ENCODE peak calls at places on chromosomes 12 and 14, in nine cellular contexts. K, M, Y, B, O, E, I, Z and V are unnamed samples.

GRCh38 chr12:53113307-53113706 is 10.0 kb downstream of the SOAT2 start:
- DNase-seq in K (no peak), M (no peak), Y (no peak), B (no peak), O (peak), E (no peak), I (no peak), Z (no peak), V (no peak)

GRCh38 chr14:93231129-93231979 is 24.3 kb downstream of the UBR7 start:
- DNase-seq in K (no peak), M (peak), Y (no peak), B (peak), O (no peak), E (no peak), I (peak), Z (no peak), V (peak)

GRCh38 chr12:110921262-110921661 is 883 bp upstream of the MYL2 start:
- DNase-seq in K (no peak), M (peak), Y (no peak), B (no peak), O (no peak), E (no peak), I (no peak), Z (no peak), V (no peak)

GRCh38 chr12:9880532-9880931 is 757 bp upstream of the KLRF2 start:
- DNase-seq in K (no peak), M (peak), Y (no peak), B (no peak), O (no peak), E (no peak), I (no peak), Z (no peak), V (no peak)

GRCh38 chr14:82595466-82595865 is 1061.8 kb upstream of the SEL1L start:
- DNase-seq in K (no peak), M (no peak), Y (no peak), B (no peak), O (no peak), E (no peak), I (no peak), Z (no peak), V (no peak)

GRCh38 chr12:47743311-47743860 is 15.3 kb downstream of the RAPGEF3 start:
- DNase-seq in K (no peak), M (no peak), Y (no peak), B (no peak), O (no peak), E (no peak), I (no peak), Z (no peak), V (no peak)

GRCh38 chr14:55450124-55450523 is 9.7 kb upstream of the TBPL2 start:
- DNase-seq in K (no peak), M (no peak), Y (no peak), B (no peak), O (no peak), E (no peak), I (no peak), Z (no peak), V (no peak)

GRCh38 chr14:75150150-75150549 is 23.3 kb upstream of the NEK9 start:
- DNase-seq in K (no peak), M (peak), Y (no peak), B (no peak), O (no peak), E (no peak), I (no peak), Z (no peak), V (no peak)

GRCh38 chr12:106493531-106493930 is 89.3 kb upstream of the RFX4 start:
- DNase-seq in K (no peak), M (no peak), Y (no peak), B (no peak), O (no peak), E (no peak), I (no peak), Z (no peak), V (peak)

GRCh38 chr14:81402123-81402495 is 2.0 kb upstream of the STON2 start:
- DNase-seq in K (no peak), M (peak), Y (no peak), B (no peak), O (no peak), E (no peak), I (no peak), Z (no peak), V (no peak)

GRCh38 chr14:69916396-69916795 is 37.2 kb downstream of the SMOC1 start:
- DNase-seq in K (no peak), M (no peak), Y (no peak), B (no peak), O (no peak), E (no peak), I (no peak), Z (no peak), V (no peak)

GRCh38 chr12:109981311-109981710 is 14.9 kb downstream of the GIT2 start:
- DNase-seq in K (no peak), M (no peak), Y (no peak), B (no peak), O (no peak), E (no peak), I (no peak), Z (peak), V (no peak)

GRCh38 chr12:77999074-77999715 is 168.5 kb downstream of the NAV3 start:
- DNase-seq in K (no peak), M (no peak), Y (no peak), B (no peak), O (no peak), E (no peak), I (no peak), Z (no peak), V (no peak)

GRCh38 chr12:53577941-53578352 is 48.2 kb downstream of the ATF7 start:
- DNase-seq in K (no peak), M (no peak), Y (no peak), B (no peak), O (no peak), E (no peak), I (no peak), Z (no peak), V (no peak)

GRCh38 chr14:98501335-98501734 is 770.7 kb downstream of the BCL11B start:
- DNase-seq in K (no peak), M (peak), Y (no peak), B (no peak), O (no peak), E (no peak), I (no peak), Z (no peak), V (no peak)

GRCh38 chr12:16606201-16606849 is 363 bp upstream of the LMO3 start:
- DNase-seq in K (peak), M (peak), Y (no peak), B (peak), O (no peak), E (no peak), I (peak), Z (no peak), V (peak)

GRCh38 chr12:122820838-122821271 is 14.4 kb upstream of the HIP1R start:
- DNase-seq in K (no peak), M (no peak), Y (no peak), B (no peak), O (no peak), E (no peak), I (no peak), Z (no peak), V (no peak)

GRCh38 chr12:12582193-12582881 is 19.7 kb upstream of the DUSP16 start:
- DNase-seq in K (no peak), M (no peak), Y (no peak), B (no peak), O (no peak), E (no peak), I (no peak), Z (no peak), V (no peak)

GRCh38 chr14:30312214-30312613 is 246.7 kb upstream of the G2E3 start:
- DNase-seq in K (no peak), M (no peak), Y (no peak), B (no peak), O (no peak), E (no peak), I (no peak), Z (no peak), V (no peak)

GRCh38 chr12:105053116-105053572 is 31.1 kb downstream of the ALDH1L2 start:
- DNase-seq in K (peak), M (peak), Y (no peak), B (peak), O (peak), E (peak), I (peak), Z (peak), V (peak)

GRCh38 chr14:74892745-74893144 is 11.0 kb downstream of the DLST start:
- DNase-seq in K (no peak), M (no peak), Y (no peak), B (no peak), O (no peak), E (no peak), I (no peak), Z (no peak), V (no peak)

GRCh38 chr12:67698711-67699603 is 50.4 kb downstream of the DYRK2 start:
- DNase-seq in K (no peak), M (peak), Y (no peak), B (no peak), O (no peak), E (no peak), I (no peak), Z (peak), V (no peak)

GRCh38 chr12:67695974-67696373 is 47.4 kb downstream of the DYRK2 start:
- DNase-seq in K (no peak), M (no peak), Y (no peak), B (no peak), O (no peak), E (no peak), I (no peak), Z (no peak), V (no peak)

GRCh38 chr12:67701121-67701520 is 52.6 kb downstream of the DYRK2 start:
- DNase-seq in K (no peak), M (peak), Y (no peak), B (no peak), O (no peak), E (no peak), I (no peak), Z (no peak), V (no peak)

GRCh38 chr12:67697443-67697842 is 48.9 kb downstream of the DYRK2 start:
- DNase-seq in K (no peak), M (peak), Y (no peak), B (no peak), O (no peak), E (no peak), I (no peak), Z (peak), V (no peak)

GRCh38 chr12:67697981-67698380 is 49.4 kb downstream of the DYRK2 start:
- DNase-seq in K (no peak), M (no peak), Y (no peak), B (no peak), O (no peak), E (no peak), I (no peak), Z (no peak), V (no peak)
- H3K4me3 ChIP-seq in K (no peak), M (no peak), Y (no peak), B (no peak), O (no peak), E (peak), I (no peak), Z (no peak), V (no peak)

GRCh38 chr14:49607583-49607982 is 8.8 kb downstream of the LRR1 start:
- DNase-seq in K (no peak), M (no peak), Y (no peak), B (no peak), O (no peak), E (no peak), I (no peak), Z (no peak), V (no peak)
- H3K4me3 ChIP-seq in K (no peak), M (no peak), Y (no peak), B (no peak), O (no peak), E (no peak), I (no peak), Z (no peak), V (no peak)

GRCh38 chr12:127260959-127261358 is 1006.0 kb upstream of the TMEM132C start:
- DNase-seq in K (no peak), M (no peak), Y (no peak), B (no peak), O (no peak), E (no peak), I (no peak), Z (no peak), V (no peak)

GRCh38 chr12:127254420-127254955 is 1012.5 kb upstream of the TMEM132C start:
- DNase-seq in K (no peak), M (no peak), Y (no peak), B (no peak), O (no peak), E (no peak), I (no peak), Z (no peak), V (no peak)

GRCh38 chr12:127253797-127254196 is 1013.2 kb upstream of the TMEM132C start:
- DNase-seq in K (no peak), M (no peak), Y (no peak), B (no peak), O (no peak), E (no peak), I (no peak), Z (no peak), V (no peak)

GRCh38 chr12:127260531-127260930 is 1006.4 kb upstream of the TMEM132C start:
- DNase-seq in K (no peak), M (peak), Y (no peak), B (no peak), O (no peak), E (no peak), I (no peak), Z (no peak), V (no peak)

GRCh38 chr12:127257366-127257935 is 1009.5 kb upstream of the TMEM132C start:
- DNase-seq in K (no peak), M (peak), Y (no peak), B (no peak), O (no peak), E (no peak), I (no peak), Z (no peak), V (no peak)
- H3K4me3 ChIP-seq in K (no peak), M (no peak), Y (no peak), B (no peak), O (no peak), E (no peak), I (no peak), Z (no peak), V (no peak)

GRCh38 chr12:26205298-26205697 is 9.9 kb downstream of the SSPN start:
- DNase-seq in K (no peak), M (no peak), Y (no peak), B (no peak), O (no peak), E (no peak), I (no peak), Z (no peak), V (no peak)
- H3K4me3 ChIP-seq in K (no peak), M (no peak), Y (peak), B (no peak), O (no peak), E (peak), I (no peak), Z (no peak), V (no peak)

DNA sequence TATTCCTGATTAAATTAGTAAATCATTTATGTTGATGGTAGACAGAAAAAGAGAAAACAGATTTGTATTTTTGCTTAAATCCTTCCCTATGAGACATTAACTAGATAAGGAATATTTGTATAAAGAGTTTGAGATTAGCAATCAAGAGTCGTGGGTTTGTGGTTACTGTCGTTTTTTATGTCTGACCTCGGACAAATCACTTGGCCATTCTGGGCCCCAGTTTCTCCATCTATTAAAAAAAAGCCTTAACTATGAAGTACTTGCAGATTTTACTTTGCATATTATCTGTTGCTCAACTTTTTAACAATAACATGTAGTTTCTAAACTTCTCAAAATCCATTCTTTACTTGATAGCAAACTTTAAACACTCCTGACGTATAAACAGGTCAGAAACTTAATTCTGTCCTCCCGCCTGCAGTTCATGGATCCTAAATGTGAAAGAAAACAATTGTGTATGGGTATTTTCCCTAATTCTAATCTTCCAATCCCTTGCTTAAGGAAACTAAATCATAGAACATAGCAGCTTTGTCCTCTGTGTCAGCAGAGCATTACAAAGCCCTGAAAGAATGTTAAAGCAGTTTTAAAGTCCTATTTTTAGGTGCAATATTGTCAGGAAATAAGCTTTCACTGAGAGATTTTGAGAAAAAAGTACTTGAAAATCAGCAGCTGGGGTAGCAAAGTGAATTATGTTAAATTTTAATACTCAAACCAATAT is 118.2 kb downstream of the GPR135 start:
- DNase-seq in K (no peak), M (no peak), Y (no peak), B (no peak), O (no peak), E (no peak), I (no peak), Z (no peak), V (no peak)
- H3K4me3 ChIP-seq in K (no peak), M (no peak), Y (no peak), B (no peak), O (no peak), E (peak), I (no peak), Z (no peak), V (no peak)

DNA sequence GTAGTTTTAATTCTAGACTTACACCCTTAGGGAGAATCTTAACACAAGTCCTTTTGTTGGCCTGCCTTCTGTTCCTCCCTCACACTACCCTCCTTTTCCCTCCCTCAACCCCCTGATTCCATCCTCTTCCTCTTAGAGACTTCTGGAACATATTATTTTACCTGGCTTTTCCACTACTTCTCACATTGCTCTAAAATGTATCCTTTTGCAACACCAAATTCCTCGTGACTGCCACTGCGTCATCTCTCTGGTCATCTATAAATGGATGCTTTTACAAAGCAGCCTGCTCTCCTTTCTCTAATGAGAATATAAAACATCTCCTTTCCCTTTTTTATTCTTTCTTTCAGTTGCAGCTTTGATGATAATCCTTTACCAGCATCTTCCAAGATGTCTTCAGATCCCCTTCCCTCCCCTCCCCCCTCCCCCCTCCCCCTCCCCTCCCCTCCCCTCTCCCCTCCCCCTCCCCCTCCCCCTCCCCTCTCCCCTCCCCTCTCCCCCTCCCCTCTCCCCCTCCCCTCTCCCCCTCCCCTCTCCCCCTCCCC is 93.6 kb downstream of the DIP2B start:
- DNase-seq in K (no peak), M (peak), Y (no peak), B (no peak), O (no peak), E (no peak), I (no peak), Z (no peak), V (no peak)
- H3K4me3 ChIP-seq in K (no peak), M (no peak), Y (no peak), B (no peak), O (no peak), E (no peak), I (no peak), Z (no peak), V (no peak)

GRCh38 chr12:79046021-79046420 is 181.4 kb downstream of the SYT1 start:
- DNase-seq in K (no peak), M (no peak), Y (no peak), B (no peak), O (no peak), E (no peak), I (no peak), Z (no peak), V (no peak)
- H3K4me3 ChIP-seq in K (no peak), M (no peak), Y (no peak), B (no peak), O (no peak), E (no peak), I (no peak), Z (no peak), V (peak)

GRCh38 chr12:1851126-1851791 is 30.9 kb downstream of the LRTM2 start:
- DNase-seq in K (no peak), M (peak), Y (no peak), B (no peak), O (no peak), E (no peak), I (no peak), Z (no peak), V (no peak)
- H3K4me3 ChIP-seq in K (no peak), M (no peak), Y (no peak), B (no peak), O (no peak), E (no peak), I (no peak), Z (no peak), V (no peak)